ENCODE peak calls at places on chromosomes 12 and 14, in nine cellular contexts. T, W, L, B, D, K, G, I and U are unnamed samples.

GRCh38 chr14:102512713-102513373 is 3.3 kb upstream of the ANKRD9 start:
- DNase-seq in G (no peak), I (no peak), B (no peak), T (no peak), W (no peak), K (no peak), D (no peak), L (no peak), U (no peak)

GRCh38 chr14:74065746-74066575 is 18.3 kb downstream of the ALDH6A1 start:
- DNase-seq in B (no peak), K (no peak), D (no peak), G (no peak), I (peak), W (peak), L (peak), T (no peak), U (no peak)

GRCh38 chr12:56119361-56119796 is 1.3 kb downstream of the ZC3H10 start:
- DNase-seq in T (no peak), W (peak), B (peak), K (peak), G (peak), I (peak), L (peak), D (peak), U (peak)

GRCh38 chr14:89359477-89360222 is 57.4 kb downstream of the FOXN3 start:
- DNase-seq in I (no peak), L (no peak), T (no peak), W (no peak), B (peak), G (no peak), K (no peak), D (no peak), U (no peak)

GRCh38 chr14:78950654-78951053 is 780.5 kb downstream of the NRXN3 start:
- DNase-seq in B (no peak), G (peak), W (peak), L (peak), T (no peak), K (no peak), D (no peak), I (peak), U (peak)

GRCh38 chr12:89829434-89829975 is 120.9 kb upstream of the ATP2B1 start:
- DNase-seq in K (no peak), B (no peak), D (no peak), L (no peak), T (no peak), I (no peak), W (peak), G (no peak), U (no peak)

GRCh38 chr12:131920157-131920508 is 8.9 kb upstream of the PUS1 start:
- DNase-seq in I (no peak), K (no peak), B (no peak), G (no peak), W (no peak), T (no peak), L (no peak), D (no peak), U (no peak)

GRCh38 chr14:74333909-74334308 is 14.4 kb upstream of the VRTN start:
- DNase-seq in D (no peak), W (peak), I (peak), T (no peak), K (no peak), B (no peak), L (peak), G (peak), U (peak)

GRCh38 chr12:75825686-75826085 is 205.9 kb downstream of the PHLDA1 start:
- DNase-seq in B (no peak), K (no peak), T (no peak), L (peak), D (no peak), G (peak), I (peak), W (peak), U (peak)

GRCh38 chr12:95182868-95183415 is 34.3 kb downstream of the FGD6 start:
- DNase-seq in K (no peak), L (peak), D (no peak), B (no peak), G (peak), W (peak), T (no peak), I (peak), U (peak)

GRCh38 chr12:57632898-57633825 is at the start of gene B4GALNT1:
- DNase-seq in L (peak), B (peak), T (no peak), I (peak), D (peak), W (peak), G (peak), K (peak), U (peak)

GRCh38 chr14:92615451-92615850 is 101.9 kb downstream of the RIN3 start:
- DNase-seq in B (no peak), G (no peak), L (no peak), W (no peak), I (no peak), T (no peak), D (no peak), K (peak), U (no peak)

GRCh38 chr14:22542360-22542759 is 46.7 kb downstream of the DAD1 start:
- DNase-seq in D (no peak), K (no peak), L (no peak), B (no peak), W (no peak), G (no peak), I (no peak), T (no peak), U (no peak)

GRCh38 chr14:61620130-61620946 is 75.0 kb upstream of the HIF1A start:
- DNase-seq in T (no peak), D (no peak), L (peak), B (no peak), W (peak), I (peak), G (peak), K (peak), U (peak)

GRCh38 chr12:128613821-128614220 is 209.9 kb downstream of the SLC15A4 start:
- DNase-seq in B (no peak), K (no peak), G (peak), L (no peak), D (no peak), W (no peak), I (no peak), T (no peak), U (no peak)

GRCh38 chr12:101298426-101298825 is 18.5 kb downstream of the UTP20 start:
- DNase-seq in I (peak), T (no peak), D (no peak), G (peak), K (no peak), L (peak), B (no peak), W (peak), U (peak)